ENCODE peak calls at places on chromosomes 6 and 20, in nine cellular contexts. Y, N, T, A, K, P, D, H and J are unnamed samples. For H3K4me1, the result is how much of the 10 kb centered on the place peaks cover.

GRCh38 chr6:136668571-136668970 is 118.3 kb upstream of the MAP7 start:
- DNase-seq in Y (no peak), N (no peak), T (no peak), A (no peak), K (no peak), P (no peak), D (no peak), H (no peak), J (no peak)

GRCh38 chr6:143198312-143198711 is 137.6 kb downstream of the AIG1 start:
- DNase-seq in Y (no peak), N (no peak), T (no peak), A (no peak), K (no peak), P (no peak), D (no peak), H (no peak), J (no peak)

GRCh38 chr6:56051199-56051598 is 175.8 kb upstream of the BMP5 start:
- DNase-seq in Y (no peak), N (no peak), T (no peak), A (no peak), K (no peak), P (no peak), D (no peak), H (no peak), J (no peak)

GRCh38 chr6:154440022-154440421 is 70.5 kb downstream of the CNKSR3 start:
- DNase-seq in Y (no peak), N (no peak), T (no peak), A (no peak), K (no peak), P (no peak), D (no peak), H (no peak), J (no peak)

GRCh38 chr6:149334201-149334600 is 16.7 kb downstream of the TAB2 start:
- DNase-seq in Y (no peak), N (no peak), T (no peak), A (no peak), K (no peak), P (no peak), D (peak), H (no peak), J (no peak)

GRCh38 chr6:129936329-129937165 is 75.4 kb upstream of the TMEM244 start:
- DNase-seq in Y (peak), N (peak), T (peak), A (no peak), K (no peak), P (peak), D (peak), H (no peak), J (peak)

GRCh38 chr20:22984611-22985010 is 50.5 kb upstream of the SSTR4 start:
- DNase-seq in Y (no peak), N (peak), T (no peak), A (no peak), K (no peak), P (no peak), D (no peak), H (no peak), J (no peak)

GRCh38 chr20:43915209-43916072 is 789 bp downstream of the TOX2 start:
- DNase-seq in Y (no peak), N (no peak), T (no peak), A (no peak), K (no peak), P (no peak), D (peak), H (no peak), J (peak)

GRCh38 chr20:59628171-59628570 is 23.8 kb downstream of the PHACTR3 start:
- DNase-seq in Y (no peak), N (no peak), T (no peak), A (no peak), K (peak), P (no peak), D (no peak), H (no peak), J (no peak)

GRCh38 chr20:57001126-57001767 is 265.2 kb downstream of the BMP7 start:
- DNase-seq in Y (no peak), N (no peak), T (no peak), A (no peak), K (no peak), P (no peak), D (no peak), H (no peak), J (no peak)

GRCh38 chr20:61120595-61121515 is 131.2 kb upstream of the CDH4 start:
- DNase-seq in Y (no peak), N (peak), T (no peak), A (no peak), K (no peak), P (no peak), D (peak), H (no peak), J (no peak)

GRCh38 chr6:136593748-136594490 is 43.7 kb upstream of the MAP7 start:
- DNase-seq in Y (peak), N (peak), T (peak), A (no peak), K (no peak), P (no peak), D (peak), H (no peak), J (peak)

GRCh38 chr6:135181333-135182119 is 418 bp downstream of the MYB start:
- DNase-seq in Y (no peak), N (no peak), T (no peak), A (no peak), K (no peak), P (no peak), D (no peak), H (peak), J (peak)

GRCh38 chr6:9315966-9316650 is 880.8 kb upstream of the SLC35B3 start:
- DNase-seq in Y (no peak), N (no peak), T (no peak), A (no peak), K (no peak), P (no peak), D (no peak), H (no peak), J (no peak)

GRCh38 chr6:117906905-117907599 is at the start of gene SLC35F1:
- DNase-seq in Y (peak), N (peak), T (no peak), A (peak), K (no peak), P (peak), D (peak), H (no peak), J (no peak)

GRCh38 chr6:77341058-77341986 is 122.0 kb downstream of the HTR1B start:
- DNase-seq in Y (peak), N (peak), T (no peak), A (no peak), K (no peak), P (peak), D (no peak), H (no peak), J (no peak)

GRCh38 chr6:109454483-109455160 is 950 bp downstream of the MICAL1 start:
- DNase-seq in Y (peak), N (peak), T (peak), A (no peak), K (peak), P (peak), D (peak), H (peak), J (peak)

GRCh38 chr6:67210450-67210849 is 1424.6 kb upstream of the ADGRB3 start:
- DNase-seq in Y (no peak), N (no peak), T (no peak), A (no peak), K (no peak), P (no peak), D (no peak), H (no peak), J (no peak)

GRCh38 chr6:34248198-34248726 is 544 bp downstream of the SMIM29 start:
- DNase-seq in Y (peak), N (peak), T (no peak), A (peak), K (peak), P (peak), D (peak), H (peak), J (peak)

GRCh38 chr6:111872521-111873177 is 603 bp downstream of the FYN start:
- DNase-seq in Y (no peak), N (peak), T (no peak), A (peak), K (peak), P (peak), D (peak), H (peak), J (peak)

GRCh38 chr6:70668499-70668812 is 773 bp downstream of the SMAP1 start:
- DNase-seq in Y (no peak), N (no peak), T (no peak), A (no peak), K (no peak), P (no peak), D (no peak), H (peak), J (no peak)

DNA sequence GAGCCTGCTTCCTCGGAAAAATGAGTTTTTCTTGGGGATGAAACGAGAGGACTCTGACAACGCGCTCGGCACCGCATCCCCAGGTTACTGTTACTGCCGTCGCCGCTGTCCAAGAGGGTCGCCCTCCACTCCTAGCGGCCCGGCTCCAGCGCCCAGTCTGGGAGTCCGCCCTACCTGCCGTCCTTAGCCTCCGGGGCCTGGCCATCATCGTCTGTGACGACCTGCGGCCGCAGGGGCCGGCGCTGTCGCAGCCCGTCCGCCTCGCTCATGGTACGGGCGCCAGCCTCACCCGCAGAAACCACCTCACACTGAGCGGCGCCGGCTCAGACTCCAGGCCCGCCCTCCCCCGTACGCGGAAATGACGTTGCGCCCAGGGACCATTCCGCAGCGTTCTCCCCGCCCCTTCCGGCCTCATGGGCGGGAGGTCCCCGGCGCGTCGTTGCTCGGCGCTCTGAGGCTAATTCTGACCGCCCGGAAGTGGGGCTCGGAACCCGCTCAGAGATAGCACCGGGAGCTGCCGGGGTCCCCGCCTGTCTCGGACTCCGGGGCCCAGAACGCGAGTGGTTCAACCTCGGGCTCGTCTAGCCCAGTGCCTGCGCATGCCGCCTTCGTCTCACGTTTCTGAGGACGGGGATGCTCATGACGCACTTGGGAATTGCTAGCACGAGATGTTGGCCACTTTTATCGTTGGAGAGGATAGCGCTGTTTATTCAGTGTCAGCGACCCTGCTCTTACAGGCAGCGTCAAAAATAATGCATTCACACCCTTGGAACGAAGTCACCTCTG is at the start of gene APMAP:
- DNase-seq in Y (peak), N (peak), T (peak), A (peak), K (peak), P (peak), D (peak), H (peak), J (peak)
- TF ChIP-seq POLR2A in Y (peak), N (peak), T (peak), A (peak), K (peak), P (peak), D (peak), H (peak), J (peak)

GRCh38 chr6:158046201-158047119 is 64.8 kb downstream of the SYNJ2 start:
- DNase-seq in Y (no peak), N (no peak), T (no peak), A (no peak), K (no peak), P (no peak), D (no peak), H (peak), J (no peak)
- H3K4me1 ChIP-seq in Y (under half), N (under half), T (under half), A (under half), K (under half), P (under half), D (under half), H (under half), J (under half)

GRCh38 chr6:41892921-41893564 is 2.1 kb downstream of the USP49 start:
- DNase-seq in Y (no peak), N (no peak), T (no peak), A (no peak), K (no peak), P (no peak), D (no peak), H (no peak), J (no peak)

GRCh38 chr6:41894366-41895299 is 542 bp downstream of the USP49 start:
- DNase-seq in Y (peak), N (no peak), T (no peak), A (no peak), K (no peak), P (no peak), D (no peak), H (peak), J (peak)

GRCh38 chr6:41896280-41896679 is 1.1 kb upstream of the USP49 start:
- DNase-seq in Y (no peak), N (no peak), T (no peak), A (no peak), K (no peak), P (no peak), D (no peak), H (no peak), J (no peak)

DNA sequence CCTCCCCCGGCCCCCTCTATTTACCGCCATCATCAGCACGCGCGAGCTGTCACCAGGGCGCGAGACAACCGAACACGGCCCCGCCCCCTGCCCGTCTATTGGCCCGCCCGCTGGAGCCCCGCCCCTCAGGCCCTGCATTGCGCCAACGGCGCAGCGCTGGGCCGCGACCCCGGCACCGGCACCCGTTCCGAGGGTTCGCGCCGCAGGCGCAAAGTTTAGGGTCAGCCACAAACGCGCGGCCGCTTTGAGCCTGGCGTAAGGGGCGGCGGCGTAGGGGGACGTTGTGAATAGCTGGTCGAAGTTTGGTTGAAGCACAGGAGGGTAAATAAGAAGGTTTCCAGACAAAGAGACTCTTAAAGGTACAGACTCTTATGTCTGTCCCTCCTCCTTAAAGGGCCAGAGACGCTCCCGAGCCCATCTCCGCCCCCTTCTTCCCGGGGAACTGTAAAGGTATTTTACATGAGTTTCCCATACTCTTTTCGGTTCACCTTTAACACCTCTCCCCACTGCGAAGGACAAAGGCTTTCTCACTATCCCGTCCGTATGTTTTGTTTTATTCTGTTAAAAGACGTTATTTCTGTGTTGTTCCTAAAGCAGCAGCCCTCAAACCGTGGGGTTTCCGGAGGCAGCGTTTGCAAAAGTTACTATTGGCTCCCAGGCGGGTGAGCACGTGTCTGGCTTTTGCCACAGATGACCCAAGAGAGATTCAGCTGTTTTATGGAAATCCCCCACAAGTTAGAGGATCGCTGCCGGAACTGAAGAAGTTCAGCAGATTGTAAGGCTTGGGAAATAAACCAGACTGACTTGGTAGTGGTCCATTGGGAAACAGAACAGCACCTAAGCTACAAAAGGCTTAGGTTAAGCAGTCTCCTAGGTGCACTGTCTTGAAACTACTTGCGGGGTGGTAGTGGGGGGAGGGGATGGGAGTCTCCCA is at the start of gene USP49:
- DNase-seq in Y (peak), N (peak), T (peak), A (peak), K (peak), P (peak), D (peak), H (peak), J (peak)
- TF ChIP-seq POLR2A in Y (no peak), N (no peak), T (peak), A (no peak), K (no peak), P (no peak), D (peak), H (no peak), J (no peak)

GRCh38 chr20:38498909-38499308 is 26.3 kb downstream of the RALGAPB start:
- DNase-seq in Y (no peak), N (no peak), T (no peak), A (no peak), K (no peak), P (no peak), D (peak), H (no peak), J (no peak)
- H3K4me1 ChIP-seq in Y (under half), N (under half), T (under half), A (under half), K (under half), P (under half), D (under half), H (under half), J (under half)

DNA sequence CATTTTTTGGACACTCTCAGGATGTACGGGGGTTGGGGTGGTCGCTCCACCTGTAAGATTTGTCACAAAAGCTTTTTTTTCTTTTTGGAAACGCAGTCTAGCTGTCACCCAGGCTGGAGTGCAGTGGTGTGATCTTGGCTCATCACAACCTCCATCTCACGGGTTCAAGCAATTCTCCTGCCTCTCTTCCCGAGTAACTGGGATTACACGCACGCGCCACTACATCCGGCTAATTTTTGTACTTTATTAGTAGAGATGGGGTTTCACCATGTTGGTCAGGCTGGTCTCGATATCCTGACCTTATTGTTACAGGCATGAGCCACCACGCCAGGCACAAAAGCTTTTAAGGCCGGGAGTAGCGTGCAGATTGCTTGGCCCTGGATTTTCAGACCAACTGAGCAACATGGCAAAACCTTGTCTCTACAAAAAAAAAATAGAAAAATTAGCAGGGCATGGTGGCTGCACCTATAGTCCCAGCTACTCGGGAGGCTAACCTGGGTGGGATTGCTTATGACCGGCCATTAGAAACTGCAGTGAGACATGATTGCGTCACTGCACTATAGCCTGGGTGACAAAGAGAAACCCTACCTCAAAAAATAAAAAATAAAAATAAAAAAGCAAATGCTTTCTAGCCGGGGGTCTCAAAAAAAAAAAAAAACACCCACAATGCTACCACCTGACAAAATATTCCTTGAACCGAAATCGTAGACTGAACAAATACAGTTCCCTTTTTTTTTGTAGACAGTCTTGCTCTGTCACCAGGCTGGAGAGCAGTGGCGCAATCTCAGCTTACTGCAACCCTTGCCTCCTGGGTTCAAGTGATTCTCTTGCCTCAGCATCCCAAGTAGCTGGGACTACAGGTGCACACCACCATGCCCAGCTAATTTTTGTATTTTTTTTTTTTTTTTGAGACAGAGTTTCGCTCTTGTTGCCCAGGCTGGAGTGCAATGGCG is 15.0 kb downstream of the RBM39 start:
- DNase-seq in Y (no peak), N (no peak), T (no peak), A (no peak), K (no peak), P (no peak), D (no peak), H (no peak), J (no peak)
- TF ChIP-seq POLR2A in Y (no peak), N (no peak), T (peak), A (no peak), K (no peak), P (no peak), D (no peak), H (no peak), J (no peak)